ENCODE peak calls at places on chromosomes 16 and 17, in eight cellular contexts. Z is prostate gland, C is adrenal gland, O is sigmoid colon, H is A549, A is lower leg skin, F is transverse colon, J is body of pancreas. P is an unnamed sample.

GRCh38 chr16:53817117-53817516 is 113.2 kb downstream of the FTO start:
- DNase-seq in Z (no peak), C (peak), O (no peak), H (peak), A (no peak), F (no peak), J (no peak), P (no peak)

GRCh38 chr17:34769899-34770298 is 190.5 kb downstream of the TMEM132E start:
- DNase-seq in Z (no peak), C (no peak), O (no peak), H (no peak), A (no peak), F (no peak), J (no peak), P (no peak)

GRCh38 chr16:11224096-11224893 is 31.7 kb downstream of the SOCS1 start:
- DNase-seq in Z (peak), C (peak), O (peak), H (no peak), A (peak), F (peak), J (peak), P (peak)

GRCh38 chr16:83769397-83770008 is 38.3 kb upstream of the HSBP1 start:
- DNase-seq in Z (no peak), C (peak), O (no peak), H (no peak), A (no peak), F (no peak), J (no peak), P (no peak)

GRCh38 chr16:90077240-90077756 is at the start of gene PRDM7:
- DNase-seq in Z (peak), C (peak), O (peak), H (peak), A (peak), F (peak), J (peak), P (peak)

GRCh38 chr16:12087901-12088364 is 111.4 kb downstream of the SNX29 start:
- DNase-seq in Z (peak), C (no peak), O (peak), H (no peak), A (peak), F (peak), J (no peak), P (peak)

GRCh38 chr17:79048826-79049755 is 25.1 kb downstream of the C1QTNF1 start:
- DNase-seq in Z (no peak), C (no peak), O (peak), H (no peak), A (no peak), F (no peak), J (no peak), P (no peak)

GRCh38 chr16:58578642-58579041 is 51.0 kb downstream of the CNOT1 start:
- DNase-seq in Z (no peak), C (no peak), O (no peak), H (no peak), A (no peak), F (no peak), J (no peak), P (no peak)

GRCh38 chr16:27317320-27317719 is 3.5 kb downstream of the IL4R start:
- DNase-seq in Z (peak), C (no peak), O (peak), H (no peak), A (peak), F (no peak), J (no peak), P (no peak)

GRCh38 chr16:51872536-51872935 is 674.4 kb downstream of the TOX3 start:
- DNase-seq in Z (no peak), C (no peak), O (no peak), H (no peak), A (no peak), F (no peak), J (no peak), P (no peak)

GRCh38 chr17:66248285-66248684 is 19.1 kb upstream of the APOH start:
- DNase-seq in Z (no peak), C (no peak), O (no peak), H (no peak), A (no peak), F (no peak), J (no peak), P (no peak)

GRCh38 chr16:15897834-15898254 is 9.4 kb upstream of the CEP20 start:
- DNase-seq in Z (no peak), C (no peak), O (no peak), H (no peak), A (peak), F (no peak), J (no peak), P (no peak)

GRCh38 chr17:49210158-49211029 is at the start of the genes ABI3 and GNGT2:
- DNase-seq in Z (no peak), C (peak), O (no peak), H (no peak), A (no peak), F (peak), J (no peak), P (peak)

GRCh38 chr16:88331989-88332920 is 50.5 kb upstream of the ZNF469 start:
- DNase-seq in Z (peak), C (peak), O (peak), H (peak), A (peak), F (peak), J (peak), P (peak)

GRCh38 chr17:77601054-77601979 is 357.2 kb upstream of the TNRC6C start:
- DNase-seq in Z (no peak), C (peak), O (peak), H (no peak), A (peak), F (no peak), J (no peak), P (peak)

GRCh38 chr17:17885029-17885351 is 48.2 kb upstream of the SREBF1 start:
- DNase-seq in Z (no peak), C (no peak), O (no peak), H (no peak), A (no peak), F (no peak), J (no peak), P (no peak)

GRCh38 chr17:59643159-59643857 is 23.6 kb downstream of the CLTC start:
- DNase-seq in Z (no peak), C (no peak), O (no peak), H (no peak), A (no peak), F (no peak), J (no peak), P (no peak)

GRCh38 chr16:56637814-56638750 is at the start of gene MT1A:
- DNase-seq in Z (peak), C (peak), O (peak), H (peak), A (peak), F (peak), J (peak), P (peak)

GRCh38 chr16:69123894-69124293 is 8.5 kb downstream of the CHTF8 start:
- DNase-seq in Z (no peak), C (peak), O (no peak), H (peak), A (peak), F (peak), J (peak), P (peak)

GRCh38 chr16:53913082-53913870 is 209.3 kb downstream of the FTO start:
- DNase-seq in Z (no peak), C (peak), O (no peak), H (peak), A (no peak), F (peak), J (no peak), P (no peak)

GRCh38 chr17:19508327-19508867 is 25.3 kb upstream of the SLC47A1 start:
- DNase-seq in Z (peak), C (no peak), O (peak), H (no peak), A (no peak), F (peak), J (peak), P (no peak)

GRCh38 chr17:19510903-19511302 is 22.8 kb upstream of the SLC47A1 start:
- DNase-seq in Z (no peak), C (no peak), O (peak), H (no peak), A (no peak), F (no peak), J (no peak), P (no peak)

GRCh38 chr17:19502517-19502916 is 31.1 kb upstream of the SLC47A1 start:
- DNase-seq in Z (no peak), C (no peak), O (peak), H (no peak), A (no peak), F (no peak), J (no peak), P (no peak)

DNA sequence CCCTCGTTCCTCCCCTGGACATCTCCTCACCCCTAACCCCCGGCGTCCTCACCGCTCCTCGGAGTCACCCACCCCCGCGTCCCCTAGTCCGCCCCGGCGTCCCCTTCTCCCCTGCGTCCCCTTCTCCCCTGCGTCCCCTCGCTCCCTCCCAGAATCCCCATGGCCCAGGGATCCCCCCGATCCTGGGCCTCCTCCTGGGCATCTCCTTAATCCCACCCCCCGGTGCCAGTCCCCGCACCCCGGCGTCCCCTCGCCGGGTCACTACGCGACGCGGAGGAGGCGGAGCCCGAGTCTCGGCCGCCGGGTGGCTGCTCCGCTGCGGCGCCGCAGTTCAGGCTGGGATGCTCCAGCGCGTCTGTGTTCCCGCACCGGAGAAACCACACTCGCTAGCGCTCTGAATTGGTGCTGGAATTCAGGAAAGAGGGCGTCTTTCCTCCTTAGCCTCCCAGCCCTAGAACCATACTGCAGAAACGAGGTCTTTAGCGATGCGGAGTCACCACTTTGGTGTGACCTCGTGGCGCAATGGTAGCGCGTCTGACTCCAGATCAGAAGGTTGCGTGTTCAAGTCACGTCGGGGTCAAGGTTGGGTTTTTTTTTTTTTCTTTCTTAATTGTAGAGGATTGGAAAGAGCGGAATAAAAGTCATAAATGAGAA is 25.9 kb upstream of the SLC47A1 start:
- DNase-seq in Z (peak), C (peak), O (peak), H (peak), A (peak), F (peak), J (peak), P (peak)
- TF ChIP-seq CTCF in Z (peak), C (peak), O (no peak), H (no peak), A (no peak), F (no peak), J (no peak), P (no peak)

GRCh38 chr16:85014311-85014710 is 3.0 kb upstream of the ZDHHC7 start:
- DNase-seq in Z (no peak), C (no peak), O (no peak), H (no peak), A (no peak), F (no peak), J (no peak), P (no peak)

GRCh38 chr16:85008267-85008666 is 3.1 kb downstream of the ZDHHC7 start:
- DNase-seq in Z (no peak), C (no peak), O (no peak), H (no peak), A (no peak), F (no peak), J (no peak), P (no peak)

GRCh38 chr16:85011846-85012284 is 530 bp upstream of the ZDHHC7 start:
- DNase-seq in Z (no peak), C (no peak), O (no peak), H (no peak), A (no peak), F (no peak), J (no peak), P (no peak)

GRCh38 chr16:85010446-85010930 is 847 bp downstream of the ZDHHC7 start:
- DNase-seq in Z (no peak), C (no peak), O (no peak), H (no peak), A (no peak), F (no peak), J (no peak), P (no peak)

GRCh38 chr16:85010931-85011845 is at the start of gene ZDHHC7:
- DNase-seq in Z (peak), C (peak), O (peak), H (peak), A (peak), F (peak), J (peak), P (peak)
- TF ChIP-seq POLR2A in Z (peak), C (no peak), O (peak), H (peak), A (no peak), F (peak), J (peak), P (peak)

GRCh38 chr17:44898768-44899073 is 524 bp downstream of the EFTUD2 start:
- DNase-seq in Z (no peak), C (peak), O (no peak), H (no peak), A (no peak), F (no peak), J (no peak), P (no peak)

GRCh38 chr17:44889003-44889402 is 10.2 kb downstream of the EFTUD2 start:
- DNase-seq in Z (no peak), C (peak), O (no peak), H (no peak), A (no peak), F (no peak), J (no peak), P (no peak)

GRCh38 chr17:44899074-44899782 is at the start of gene EFTUD2:
- DNase-seq in Z (peak), C (peak), O (peak), H (peak), A (peak), F (peak), J (peak), P (peak)

GRCh38 chr17:44892250-44892649 is 7.0 kb downstream of the EFTUD2 start:
- DNase-seq in Z (no peak), C (no peak), O (no peak), H (no peak), A (no peak), F (no peak), J (no peak), P (no peak)

DNA sequence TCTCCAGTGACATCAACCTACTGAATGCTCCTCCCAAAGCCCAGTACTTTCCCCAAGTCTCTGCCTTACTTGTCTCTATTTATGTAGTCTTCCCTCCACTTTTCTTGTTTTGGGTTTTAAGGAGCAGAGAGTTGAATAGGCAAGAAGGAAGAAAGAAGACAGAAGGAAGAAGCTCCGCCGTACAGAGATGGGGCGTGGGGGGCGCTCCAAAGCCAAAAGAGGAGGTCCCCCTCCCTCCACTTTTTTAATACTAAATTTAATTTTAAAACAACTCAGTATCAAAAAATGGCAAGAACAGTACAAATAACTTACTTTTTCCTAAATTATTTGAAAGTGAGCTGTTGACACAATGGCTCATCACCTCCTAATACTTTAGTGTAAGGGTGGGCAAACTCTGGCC is 4.6 kb downstream of the EFTUD2 start:
- DNase-seq in Z (no peak), C (no peak), O (no peak), H (no peak), A (no peak), F (no peak), J (no peak), P (no peak)
- TF ChIP-seq CTCF in Z (no peak), C (no peak), O (no peak), H (no peak), A (no peak), F (no peak), J (no peak), P (no peak)

GRCh38 chr17:7856840-7857723 is at the start of gene NAA38:
- DNase-seq in Z (peak), C (peak), O (peak), H (peak), A (peak), F (peak), J (peak), P (peak)

GRCh38 chr17:7857724-7858486 is at the start of gene CYB5D1:
- DNase-seq in Z (peak), C (peak), O (peak), H (peak), A (peak), F (peak), J (peak), P (peak)

GRCh38 chr17:7856081-7856791 is 1.1 kb downstream of the NAA38 start:
- DNase-seq in Z (peak), C (peak), O (peak), H (no peak), A (peak), F (peak), J (peak), P (no peak)

GRCh38 chr17:7859028-7859427 is 1.2 kb downstream of the CYB5D1 start:
- DNase-seq in Z (no peak), C (no peak), O (no peak), H (no peak), A (peak), F (no peak), J (no peak), P (no peak)

DNA sequence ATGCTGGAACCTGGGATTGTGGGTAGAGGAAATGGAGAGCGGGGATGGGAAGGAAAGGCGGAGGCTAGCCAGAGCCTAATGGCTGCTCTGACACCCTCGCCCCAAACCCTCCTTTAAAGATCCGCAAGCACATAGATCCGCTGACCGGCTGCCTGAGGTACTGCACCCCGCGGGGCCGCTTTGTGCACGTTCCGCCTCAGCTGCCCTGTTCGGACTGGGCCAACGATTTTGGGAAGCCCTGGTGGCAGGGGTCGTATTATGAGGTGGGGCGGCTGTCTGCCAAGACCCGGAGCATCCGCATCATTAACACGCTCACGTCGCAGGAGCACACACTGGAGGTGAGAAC is 657 bp downstream of the CYB5D1 start:
- DNase-seq in Z (no peak), C (peak), O (peak), H (peak), A (peak), F (peak), J (peak), P (no peak)
- TF ChIP-seq POLR2A in Z (no peak), C (no peak), O (no peak), H (no peak), A (no peak), F (no peak), J (no peak), P (no peak)

GRCh38 chr17:67376892-67377726 is at the start of gene PITPNC1:
- DNase-seq in Z (peak), C (peak), O (peak), H (peak), A (peak), F (peak), J (peak), P (peak)
- TF ChIP-seq CTCF in Z (peak), C (peak), O (no peak), H (peak), A (no peak), F (no peak), J (no peak), P (no peak)

DNA sequence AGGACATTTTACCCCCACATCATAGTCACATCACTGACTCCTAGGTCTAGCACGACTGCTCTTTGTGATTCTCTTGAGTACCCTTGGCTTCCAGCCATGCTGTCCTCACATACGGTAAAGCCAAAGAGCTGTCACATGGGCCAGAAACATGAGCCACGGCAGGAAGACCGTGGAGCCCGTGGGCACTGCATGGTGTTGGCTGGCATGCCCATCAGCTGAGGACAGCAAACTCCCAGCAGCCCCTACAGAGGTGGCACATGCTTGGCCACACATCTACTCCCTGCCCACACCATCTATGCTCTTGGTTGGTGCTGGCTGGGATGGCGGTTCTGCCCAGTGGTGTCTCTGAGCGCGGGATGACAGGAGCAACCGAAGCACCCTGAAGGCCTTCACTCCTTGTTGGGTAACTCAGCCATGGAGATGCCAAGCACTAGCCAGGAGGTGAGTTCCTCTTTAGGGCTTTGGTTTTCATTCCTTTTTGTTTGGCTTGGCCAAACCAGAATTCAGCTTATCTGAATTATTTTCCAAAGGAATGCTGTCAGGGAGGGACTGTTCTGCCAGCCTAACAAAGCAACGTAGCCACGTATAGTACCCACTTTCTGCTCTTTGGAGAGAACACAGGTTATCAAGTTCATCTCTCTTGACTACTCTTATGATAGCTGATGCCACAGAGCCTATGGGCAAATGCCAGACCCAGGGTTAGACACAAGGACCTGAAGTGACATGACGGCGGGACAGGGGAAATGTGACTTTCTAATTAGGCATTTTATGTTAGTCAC is 10.0 kb downstream of the TNFAIP1 start:
- DNase-seq in Z (no peak), C (peak), O (no peak), H (no peak), A (no peak), F (no peak), J (peak), P (peak)
- TF ChIP-seq POLR2A in Z (no peak), C (no peak), O (no peak), H (no peak), A (no peak), F (no peak), J (no peak), P (no peak)